ENCODE peak calls at places on chromosome 4, in ten cellular contexts. One of them, this sample, is unnamed.

GRCh38 chr4:1240721-1241465 is 8.0 kb downstream of the CTBP1 start:
- DNase-seq in endodermal cell: no peak
- DNase-seq in HCT116: no peak
- DNase-seq in hepatocyte: no peak
- DNase-seq in heart right ventricle: peak
- DNase-seq in cardiac fibroblast: no peak
- DNase-seq in left ventricle myocardium inferior: no peak
- DNase-seq in fibroblast of pulmonary artery: no peak
- DNase-seq in GM23338: no peak
- DNase-seq in pancreas: peak
- DNase-seq in this sample: no peak

GRCh38 chr4:14317351-14317750 is 684.9 kb upstream of the CPEB2 start:
- DNase-seq in endodermal cell: no peak
- DNase-seq in HCT116: no peak
- DNase-seq in hepatocyte: no peak
- DNase-seq in heart right ventricle: no peak
- DNase-seq in cardiac fibroblast: no peak
- DNase-seq in left ventricle myocardium inferior: no peak
- DNase-seq in fibroblast of pulmonary artery: no peak
- DNase-seq in GM23338: no peak
- DNase-seq in pancreas: no peak
- DNase-seq in this sample: no peak

GRCh38 chr4:70838400-70838971 is 1.2 kb downstream of the GRSF1 start:
- DNase-seq in endodermal cell: no peak
- DNase-seq in HCT116: no peak
- DNase-seq in hepatocyte: no peak
- DNase-seq in heart right ventricle: no peak
- DNase-seq in cardiac fibroblast: peak
- DNase-seq in left ventricle myocardium inferior: no peak
- DNase-seq in fibroblast of pulmonary artery: peak
- DNase-seq in GM23338: no peak
- DNase-seq in pancreas: no peak
- DNase-seq in this sample: peak

GRCh38 chr4:94640151-94640550 is 117.6 kb upstream of the BMPR1B start:
- DNase-seq in endodermal cell: no peak
- DNase-seq in HCT116: no peak
- DNase-seq in hepatocyte: no peak
- DNase-seq in heart right ventricle: no peak
- DNase-seq in cardiac fibroblast: no peak
- DNase-seq in left ventricle myocardium inferior: no peak
- DNase-seq in fibroblast of pulmonary artery: no peak
- DNase-seq in GM23338: no peak
- DNase-seq in pancreas: no peak
- DNase-seq in this sample: no peak

GRCh38 chr4:122914292-122914904 is 8.0 kb downstream of the NUDT6 start:
- DNase-seq in endodermal cell: no peak
- DNase-seq in HCT116: no peak
- DNase-seq in hepatocyte: peak
- DNase-seq in heart right ventricle: no peak
- DNase-seq in cardiac fibroblast: peak
- DNase-seq in left ventricle myocardium inferior: no peak
- DNase-seq in fibroblast of pulmonary artery: peak
- DNase-seq in GM23338: peak
- DNase-seq in pancreas: no peak
- DNase-seq in this sample: peak

GRCh38 chr4:19375931-19376330 is 875.8 kb upstream of the SLIT2 start:
- DNase-seq in endodermal cell: no peak
- DNase-seq in HCT116: no peak
- DNase-seq in hepatocyte: no peak
- DNase-seq in heart right ventricle: no peak
- DNase-seq in cardiac fibroblast: peak
- DNase-seq in left ventricle myocardium inferior: no peak
- DNase-seq in fibroblast of pulmonary artery: peak
- DNase-seq in GM23338: no peak
- DNase-seq in pancreas: no peak
- DNase-seq in this sample: no peak

GRCh38 chr4:108107729-108108382 is 60.9 kb downstream of the LEF1 start:
- DNase-seq in endodermal cell: no peak
- DNase-seq in HCT116: no peak
- DNase-seq in hepatocyte: no peak
- DNase-seq in heart right ventricle: no peak
- DNase-seq in cardiac fibroblast: no peak
- DNase-seq in left ventricle myocardium inferior: no peak
- DNase-seq in fibroblast of pulmonary artery: no peak
- DNase-seq in GM23338: no peak
- DNase-seq in pancreas: no peak
- DNase-seq in this sample: no peak

GRCh38 chr4:98448923-98449322 is 187.7 kb downstream of the RAP1GDS1 start:
- DNase-seq in endodermal cell: no peak
- DNase-seq in HCT116: no peak
- DNase-seq in hepatocyte: no peak
- DNase-seq in heart right ventricle: no peak
- DNase-seq in cardiac fibroblast: no peak
- DNase-seq in left ventricle myocardium inferior: no peak
- DNase-seq in fibroblast of pulmonary artery: no peak
- DNase-seq in GM23338: no peak
- DNase-seq in pancreas: no peak
- DNase-seq in this sample: peak

GRCh38 chr4:157014621-157015591 is 43.3 kb upstream of the PDGFC start:
- DNase-seq in endodermal cell: peak
- DNase-seq in HCT116: peak
- DNase-seq in hepatocyte: peak
- DNase-seq in heart right ventricle: no peak
- DNase-seq in cardiac fibroblast: peak
- DNase-seq in left ventricle myocardium inferior: no peak
- DNase-seq in fibroblast of pulmonary artery: peak
- DNase-seq in GM23338: peak
- DNase-seq in pancreas: no peak
- DNase-seq in this sample: peak

GRCh38 chr4:7772708-7773385 is 166.8 kb downstream of the AFAP1 start:
- DNase-seq in endodermal cell: peak
- DNase-seq in HCT116: no peak
- DNase-seq in hepatocyte: no peak
- DNase-seq in heart right ventricle: peak
- DNase-seq in cardiac fibroblast: no peak
- DNase-seq in left ventricle myocardium inferior: peak
- DNase-seq in fibroblast of pulmonary artery: peak
- DNase-seq in GM23338: no peak
- DNase-seq in pancreas: no peak
- DNase-seq in this sample: peak

GRCh38 chr4:93842512-93843252 is 14.1 kb downstream of the ATOH1 start:
- DNase-seq in endodermal cell: no peak
- DNase-seq in HCT116: no peak
- DNase-seq in hepatocyte: peak
- DNase-seq in heart right ventricle: no peak
- DNase-seq in cardiac fibroblast: no peak
- DNase-seq in left ventricle myocardium inferior: no peak
- DNase-seq in fibroblast of pulmonary artery: no peak
- DNase-seq in GM23338: no peak
- DNase-seq in pancreas: no peak
- DNase-seq in this sample: no peak

GRCh38 chr4:24885342-24885741 is 27.5 kb downstream of the CCDC149 start:
- DNase-seq in endodermal cell: no peak
- DNase-seq in HCT116: no peak
- DNase-seq in hepatocyte: no peak
- DNase-seq in heart right ventricle: no peak
- DNase-seq in cardiac fibroblast: no peak
- DNase-seq in left ventricle myocardium inferior: no peak
- DNase-seq in fibroblast of pulmonary artery: peak
- DNase-seq in GM23338: no peak
- DNase-seq in pancreas: no peak
- DNase-seq in this sample: no peak

GRCh38 chr4:150308824-150309472 is 230.7 kb downstream of the DCLK2 start:
- DNase-seq in endodermal cell: no peak
- DNase-seq in HCT116: no peak
- DNase-seq in hepatocyte: no peak
- DNase-seq in heart right ventricle: no peak
- DNase-seq in cardiac fibroblast: peak
- DNase-seq in left ventricle myocardium inferior: no peak
- DNase-seq in fibroblast of pulmonary artery: peak
- DNase-seq in GM23338: no peak
- DNase-seq in pancreas: no peak
- DNase-seq in this sample: no peak

GRCh38 chr4:87042986-87043820 is 108.4 kb downstream of the AFF1 start:
- DNase-seq in endodermal cell: no peak
- DNase-seq in HCT116: no peak
- DNase-seq in hepatocyte: no peak
- DNase-seq in heart right ventricle: no peak
- DNase-seq in cardiac fibroblast: no peak
- DNase-seq in left ventricle myocardium inferior: no peak
- DNase-seq in fibroblast of pulmonary artery: no peak
- DNase-seq in GM23338: peak
- DNase-seq in pancreas: no peak
- DNase-seq in this sample: no peak
- H3K4me3 ChIP-seq in endodermal cell: no peak
- H3K4me3 ChIP-seq in HCT116: no peak
- H3K4me3 ChIP-seq in hepatocyte: no peak
- H3K4me3 ChIP-seq in heart right ventricle: no peak
- H3K4me3 ChIP-seq in cardiac fibroblast: no peak
- H3K4me3 ChIP-seq in left ventricle myocardium inferior: no peak
- H3K4me3 ChIP-seq in fibroblast of pulmonary artery: no peak
- H3K4me3 ChIP-seq in GM23338: no peak
- H3K4me3 ChIP-seq in pancreas: no peak
- H3K4me3 ChIP-seq in this sample: no peak

GRCh38 chr4:158816953-158817352 is 48.1 kb downstream of the FNIP2 start:
- DNase-seq in endodermal cell: no peak
- DNase-seq in HCT116: no peak
- DNase-seq in hepatocyte: no peak
- DNase-seq in heart right ventricle: no peak
- DNase-seq in cardiac fibroblast: no peak
- DNase-seq in left ventricle myocardium inferior: no peak
- DNase-seq in fibroblast of pulmonary artery: no peak
- DNase-seq in GM23338: no peak
- DNase-seq in pancreas: no peak
- DNase-seq in this sample: no peak
- TF ChIP-seq CTCF in endodermal cell: no peak
- TF ChIP-seq CTCF in HCT116: no peak
- TF ChIP-seq CTCF in hepatocyte: no peak
- TF ChIP-seq CTCF in heart right ventricle: no peak
- TF ChIP-seq CTCF in cardiac fibroblast: no peak
- TF ChIP-seq CTCF in left ventricle myocardium inferior: no peak
- TF ChIP-seq CTCF in fibroblast of pulmonary artery: no peak
- TF ChIP-seq CTCF in GM23338: no peak
- TF ChIP-seq CTCF in pancreas: no peak
- TF ChIP-seq CTCF in this sample: no peak

GRCh38 chr4:189176002-189176401 is 764.7 kb upstream of the FRG1 start:
- DNase-seq in endodermal cell: no peak
- DNase-seq in HCT116: no peak
- DNase-seq in hepatocyte: no peak
- DNase-seq in heart right ventricle: no peak
- DNase-seq in cardiac fibroblast: no peak
- DNase-seq in left ventricle myocardium inferior: no peak
- DNase-seq in fibroblast of pulmonary artery: no peak
- DNase-seq in GM23338: no peak
- DNase-seq in pancreas: no peak
- DNase-seq in this sample: no peak

GRCh38 chr4:189177130-189177529 is 763.5 kb upstream of the FRG1 start:
- DNase-seq in endodermal cell: no peak
- DNase-seq in HCT116: peak
- DNase-seq in hepatocyte: no peak
- DNase-seq in heart right ventricle: no peak
- DNase-seq in cardiac fibroblast: no peak
- DNase-seq in left ventricle myocardium inferior: no peak
- DNase-seq in fibroblast of pulmonary artery: no peak
- DNase-seq in GM23338: no peak
- DNase-seq in pancreas: no peak
- DNase-seq in this sample: no peak

DNA sequence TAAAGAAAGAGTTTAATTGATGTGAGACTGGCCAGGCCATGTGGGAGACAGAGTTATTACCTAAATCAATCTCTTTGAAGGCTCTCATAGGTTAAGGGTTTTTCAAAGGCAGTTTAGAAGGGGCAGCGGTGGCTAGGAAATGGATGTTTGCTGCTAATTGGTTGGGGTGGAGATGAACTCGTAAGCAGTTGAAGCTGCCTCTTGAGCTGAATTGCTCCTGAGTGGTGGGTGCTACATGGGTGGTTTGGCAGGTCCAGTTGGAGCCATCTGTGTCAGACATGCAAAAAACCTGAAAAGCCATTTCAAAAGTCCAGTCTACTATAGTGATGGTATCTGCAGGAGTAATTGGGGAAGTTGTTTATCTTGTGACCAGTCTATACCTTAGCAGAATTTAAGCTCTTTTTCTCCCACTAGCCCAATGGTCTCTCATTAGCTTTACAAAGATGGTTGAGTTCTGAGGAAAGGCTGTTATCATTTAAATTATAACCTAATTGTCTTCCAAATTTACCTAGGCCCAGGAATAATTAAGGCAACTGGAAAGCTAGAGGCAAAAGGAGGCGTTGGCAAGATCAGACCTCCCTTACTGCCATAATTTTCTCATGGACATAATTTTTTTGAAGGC is 762.4 kb upstream of the FRG1 start:
- DNase-seq in endodermal cell: no peak
- DNase-seq in HCT116: no peak
- DNase-seq in hepatocyte: no peak
- DNase-seq in heart right ventricle: no peak
- DNase-seq in cardiac fibroblast: no peak
- DNase-seq in left ventricle myocardium inferior: no peak
- DNase-seq in fibroblast of pulmonary artery: no peak
- DNase-seq in GM23338: peak
- DNase-seq in pancreas: no peak
- DNase-seq in this sample: no peak
- H3K4me3 ChIP-seq in endodermal cell: no peak
- H3K4me3 ChIP-seq in HCT116: no peak
- H3K4me3 ChIP-seq in hepatocyte: no peak
- H3K4me3 ChIP-seq in heart right ventricle: no peak
- H3K4me3 ChIP-seq in cardiac fibroblast: no peak
- H3K4me3 ChIP-seq in left ventricle myocardium inferior: no peak
- H3K4me3 ChIP-seq in fibroblast of pulmonary artery: no peak
- H3K4me3 ChIP-seq in GM23338: no peak
- H3K4me3 ChIP-seq in pancreas: no peak
- H3K4me3 ChIP-seq in this sample: no peak

DNA sequence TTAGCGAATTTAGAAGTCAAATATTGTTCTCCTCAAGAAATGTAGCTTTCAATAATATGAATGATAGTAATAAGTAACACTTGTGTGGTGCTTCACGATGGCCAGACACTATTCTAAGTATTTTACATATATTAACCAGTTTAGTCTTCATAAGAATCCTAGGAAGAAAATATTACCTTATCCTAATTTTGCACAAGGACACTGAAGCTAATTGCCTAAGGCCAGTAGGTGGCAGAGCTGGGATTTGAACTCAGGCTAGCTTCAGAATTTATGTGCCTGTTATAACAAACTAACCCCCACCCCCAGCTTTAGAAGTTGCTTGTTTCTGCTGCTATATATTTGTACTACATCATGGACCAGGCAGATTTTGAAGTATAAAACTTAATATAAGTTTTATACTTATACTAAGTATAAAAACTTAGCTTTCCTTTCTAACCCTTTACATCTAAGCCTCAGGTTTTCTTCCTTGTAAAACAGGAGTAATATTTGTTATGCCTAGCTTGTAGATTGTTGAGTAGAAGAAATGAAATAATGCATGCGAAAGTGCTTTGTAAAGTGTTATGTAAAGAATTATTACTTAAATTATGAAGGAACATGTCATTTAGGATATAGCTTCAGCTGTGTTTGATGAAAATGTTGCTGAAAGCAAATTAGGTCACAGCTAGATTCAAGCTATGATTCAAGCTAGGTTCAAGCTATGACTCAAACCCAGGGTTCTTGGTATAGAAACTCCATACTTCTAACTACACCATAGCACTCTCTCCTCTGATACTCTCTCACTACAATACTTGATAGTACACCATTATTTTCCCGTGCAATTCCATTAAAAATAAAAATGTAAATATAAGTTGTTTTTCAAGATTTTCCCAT is 4.2 kb upstream of the CDS1 start:
- DNase-seq in endodermal cell: peak
- DNase-seq in HCT116: peak
- DNase-seq in hepatocyte: peak
- DNase-seq in heart right ventricle: no peak
- DNase-seq in cardiac fibroblast: peak
- DNase-seq in left ventricle myocardium inferior: no peak
- DNase-seq in fibroblast of pulmonary artery: peak
- DNase-seq in GM23338: peak
- DNase-seq in pancreas: no peak
- DNase-seq in this sample: peak
- TF ChIP-seq CTCF in endodermal cell: peak
- TF ChIP-seq CTCF in HCT116: peak
- TF ChIP-seq CTCF in hepatocyte: peak
- TF ChIP-seq CTCF in heart right ventricle: peak
- TF ChIP-seq CTCF in cardiac fibroblast: peak
- TF ChIP-seq CTCF in left ventricle myocardium inferior: peak
- TF ChIP-seq CTCF in fibroblast of pulmonary artery: peak
- TF ChIP-seq CTCF in GM23338: peak
- TF ChIP-seq CTCF in pancreas: no peak
- TF ChIP-seq CTCF in this sample: peak

This sample was measured in fibroblast of villous mesenchyme.